ENCODE peak calls at places on chromosomes 13 and 19, in five cellular contexts. Z, I, R, G and H are unnamed samples.

GRCh38 chr13:112643759-112644459 is 45.9 kb upstream of the ATP11A start:
- DNase-seq in I (no peak), R (no peak), G (peak), Z (no peak), H (no peak)

GRCh38 chr19:38434549-38435051 is 1.1 kb downstream of the RYR1 start:
- DNase-seq in G (no peak), R (no peak), Z (peak), I (peak), H (no peak)

GRCh38 chr13:92103673-92104296 is 705.4 kb downstream of the GPC5 start:
- DNase-seq in R (no peak), G (no peak), Z (no peak), I (no peak), H (no peak)

GRCh38 chr19:2805991-2806649 is 13.5 kb upstream of the ZNF554 start:
- DNase-seq in Z (no peak), I (no peak), G (no peak), R (no peak), H (no peak)

GRCh38 chr19:44212865-44213346 is 574 bp downstream of the ZNF227 start:
- DNase-seq in G (peak), I (peak), Z (no peak), R (no peak), H (peak)

GRCh38 chr13:89977203-89977602 is 1370.3 kb upstream of the MIR17HG start:
- DNase-seq in R (no peak), G (no peak), Z (no peak), I (no peak), H (no peak)

GRCh38 chr19:38655148-38655824 is 7.8 kb downstream of the ACTN4 start:
- DNase-seq in Z (no peak), G (no peak), R (no peak), I (no peak), H (no peak)

GRCh38 chr13:55229906-55230569 is 1910.7 kb upstream of the PRR20A start:
- DNase-seq in Z (no peak), I (no peak), R (no peak), G (no peak), H (no peak)

GRCh38 chr13:38635030-38635429 is 51.8 kb upstream of the FREM2 start:
- DNase-seq in I (no peak), G (no peak), Z (no peak), R (no peak), H (no peak)

GRCh38 chr19:3304871-3305423 is 61.4 kb upstream of the NFIC start:
- DNase-seq in Z (peak), I (peak), G (peak), R (peak), H (peak)

GRCh38 chr19:48970923-48971395 is 5.8 kb downstream of the FTL start:
- DNase-seq in R (no peak), G (peak), I (peak), Z (peak), H (peak)

GRCh38 chr19:1269065-1269477 is at the start of gene CIRBP:
- DNase-seq in Z (peak), R (peak), G (peak), I (peak), H (peak)

GRCh38 chr13:113588394-113589111 is 4.0 kb downstream of the TFDP1 start:
- DNase-seq in Z (peak), R (no peak), I (no peak), G (no peak), H (no peak)

GRCh38 chr19:45297674-45298073 is 25.0 kb downstream of the CKM start:
- DNase-seq in Z (no peak), R (no peak), I (no peak), G (no peak), H (no peak)

GRCh38 chr13:50196118-50196517 is 180.9 kb downstream of the KCNRG start:
- DNase-seq in R (no peak), Z (no peak), I (no peak), G (no peak), H (no peak)

GRCh38 chr13:99639126-99639525 is 137.9 kb downstream of the TM9SF2 start:
- DNase-seq in Z (no peak), I (no peak), G (no peak), R (no peak), H (no peak)

GRCh38 chr13:113298001-113298945 is 1.2 kb downstream of the LAMP1 start:
- DNase-seq in R (no peak), I (peak), G (no peak), Z (no peak), H (no peak)

GRCh38 chr19:29680937-29681336 is 15.7 kb downstream of the PLEKHF1 start:
- DNase-seq in G (no peak), Z (no peak), I (no peak), R (no peak), H (no peak)

GRCh38 chr19:10087296-10088061 is 1.4 kb downstream of the SHFL start:
- DNase-seq in R (no peak), I (no peak), Z (no peak), G (no peak), H (no peak)

GRCh38 chr13:50798923-50799322 is 44.6 kb downstream of the DLEU7 start:
- DNase-seq in I (no peak), G (no peak), Z (no peak), R (no peak), H (no peak)

GRCh38 chr13:98794498-98794897 is 42.0 kb upstream of the SLC15A1 start:
- DNase-seq in G (no peak), R (no peak), Z (peak), I (no peak), H (no peak)

GRCh38 chr19:7783991-7784421 is 21.0 kb downstream of the CLEC4M start:
- DNase-seq in R (no peak), Z (no peak), G (peak), I (no peak), H (peak)

GRCh38 chr13:113139580-113139979 is 17.0 kb downstream of the F10 start:
- DNase-seq in Z (no peak), R (no peak), G (peak), I (no peak), H (no peak)

GRCh38 chr19:5547881-5548280 is 19.9 kb downstream of the TINCR start:
- DNase-seq in R (no peak), I (peak), Z (peak), G (peak), H (peak)

GRCh38 chr13:44249439-44249838 is 124.2 kb upstream of the SERP2 start:
- DNase-seq in Z (no peak), G (no peak), I (no peak), R (no peak), H (no peak)

GRCh38 chr19:38666662-38667448 is 19.4 kb downstream of the ACTN4 start:
- DNase-seq in R (no peak), Z (no peak), I (no peak), G (no peak), H (no peak)

GRCh38 chr13:20424959-20425358 is 100.7 kb downstream of the CRYL1 start:
- DNase-seq in R (no peak), G (no peak), Z (no peak), I (no peak), H (no peak)

GRCh38 chr19:2867025-2867991 is at the start of gene ZNF556:
- DNase-seq in G (peak), I (peak), R (no peak), Z (no peak), H (no peak)

GRCh38 chr19:39671739-39672363 is 16.1 kb downstream of the LGALS16 start:
- DNase-seq in R (no peak), I (no peak), Z (peak), G (peak), H (peak)

GRCh38 chr13:50141660-50142010 is 126.4 kb downstream of the KCNRG start:
- DNase-seq in I (no peak), G (no peak), Z (no peak), R (no peak), H (no peak)

GRCh38 chr13:26037302-26037701 is 14.5 kb downstream of the SHISA2 start:
- DNase-seq in R (no peak), G (no peak), I (peak), Z (peak), H (peak)

GRCh38 chr13:26220575-26220974 is 1.5 kb downstream of the RNF6 start:
- DNase-seq in I (no peak), G (no peak), R (no peak), Z (no peak), H (no peak)

GRCh38 chr13:73757471-73758233 is 376.6 kb downstream of the KLF12 start:
- DNase-seq in I (no peak), R (no peak), Z (no peak), G (no peak), H (no peak)

DNA sequence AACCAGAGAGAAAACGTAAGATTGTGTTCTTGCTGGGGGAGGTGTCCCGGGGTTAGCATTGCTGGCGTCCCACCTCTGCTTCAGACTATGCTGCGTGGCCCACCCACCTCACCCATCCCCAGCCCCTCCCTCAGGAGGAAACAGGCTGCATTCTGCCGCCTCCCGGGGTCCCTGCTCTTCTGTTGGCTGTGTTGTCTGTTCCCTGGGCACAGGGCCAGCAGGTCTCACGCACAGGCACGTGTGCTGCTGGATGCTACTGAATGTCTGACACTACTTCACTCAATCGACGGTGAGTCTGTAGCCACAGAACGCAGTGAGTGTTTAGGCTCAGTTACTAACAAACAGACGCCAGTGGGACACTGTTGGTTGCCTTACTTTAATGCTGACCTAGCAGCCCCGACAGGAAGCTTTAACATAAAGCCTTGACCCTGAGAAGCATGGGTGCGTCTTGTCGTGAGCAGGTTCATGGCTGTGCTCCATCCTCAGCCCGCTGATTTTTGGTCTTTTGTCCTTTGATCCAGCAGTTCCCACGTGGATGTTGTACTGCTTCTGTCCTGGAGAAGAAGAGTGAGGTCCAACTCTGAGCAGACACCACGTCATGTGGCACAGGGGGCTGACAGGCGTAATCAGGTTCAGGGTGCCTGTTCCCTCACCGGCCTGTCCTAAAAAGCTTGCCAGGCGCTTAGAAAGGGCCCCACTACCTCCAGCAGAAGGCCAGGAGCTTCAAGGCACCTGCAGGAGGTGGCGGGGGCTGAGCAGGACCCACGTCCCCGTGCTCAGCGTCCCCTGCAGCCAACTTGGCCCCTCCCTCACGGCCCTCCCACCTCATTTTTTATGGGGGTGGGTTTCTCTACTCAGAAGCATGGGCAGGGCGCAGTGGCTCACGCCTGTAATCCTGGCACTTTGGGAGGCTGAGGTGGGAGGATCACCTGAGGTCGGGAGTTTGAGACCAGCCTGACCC is 26.0 kb downstream of the NAXD start:
- DNase-seq in G (no peak), I (no peak), R (no peak), Z (no peak), H (no peak)
- TF ChIP-seq HDAC2 in G (no peak), I (no peak), R (no peak), Z (no peak), H (no peak)

DNA sequence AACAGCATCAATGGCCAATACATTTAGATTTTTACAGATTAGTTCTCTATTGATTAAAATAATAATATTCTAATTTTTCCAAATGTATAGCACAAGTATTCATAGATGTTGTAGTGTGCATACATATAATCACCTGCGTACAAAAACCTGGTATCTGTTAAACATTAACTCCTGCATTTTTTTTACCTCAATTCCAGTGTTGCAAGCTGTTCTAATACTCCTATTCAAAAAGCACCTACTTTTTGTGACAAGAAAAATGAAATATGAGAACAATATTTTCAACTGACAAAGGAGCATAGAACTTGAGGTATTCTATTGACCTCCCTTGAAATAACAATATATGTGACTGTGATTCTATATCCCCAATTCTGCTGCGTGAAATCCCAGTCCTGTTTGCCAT is 422.9 kb upstream of the PCDH20 start:
- DNase-seq in I (no peak), G (no peak), Z (no peak), R (no peak), H (no peak)
- TF ChIP-seq HDAC2 in I (no peak), G (no peak), Z (no peak), R (no peak), H (no peak)

GRCh38 chr19:14089662-14090508 is 666 bp downstream of the SAMD1 start:
- DNase-seq in I (peak), Z (peak), R (no peak), G (no peak), H (no peak)
- TF ChIP-seq HDAC2 in I (no peak), Z (no peak), R (no peak), G (no peak), H (no peak)

DNA sequence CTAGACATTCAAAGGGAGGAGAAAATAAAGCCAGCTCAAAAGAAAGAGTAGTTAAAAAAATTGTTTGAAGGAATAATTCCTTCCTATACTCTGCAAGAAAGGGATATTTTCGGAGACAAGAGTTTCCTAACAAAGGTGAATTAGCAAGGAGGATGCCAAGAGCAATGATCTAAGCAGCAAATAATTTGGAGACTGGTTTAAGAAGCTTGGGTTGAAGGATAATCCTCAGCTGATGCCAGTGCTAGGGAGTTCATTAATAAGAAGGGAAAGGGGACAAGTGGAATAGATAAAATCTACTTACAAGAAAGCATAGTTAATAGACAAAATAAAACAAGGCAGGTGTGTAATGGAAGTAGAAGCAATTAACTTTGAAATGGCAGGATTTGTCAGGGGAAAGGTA is 372.3 kb downstream of the NDFIP2 start:
- DNase-seq in Z (no peak), G (no peak), R (no peak), I (no peak), H (no peak)
- TF ChIP-seq HDAC2 in Z (no peak), G (no peak), R (no peak), I (no peak), H (no peak)

DNA sequence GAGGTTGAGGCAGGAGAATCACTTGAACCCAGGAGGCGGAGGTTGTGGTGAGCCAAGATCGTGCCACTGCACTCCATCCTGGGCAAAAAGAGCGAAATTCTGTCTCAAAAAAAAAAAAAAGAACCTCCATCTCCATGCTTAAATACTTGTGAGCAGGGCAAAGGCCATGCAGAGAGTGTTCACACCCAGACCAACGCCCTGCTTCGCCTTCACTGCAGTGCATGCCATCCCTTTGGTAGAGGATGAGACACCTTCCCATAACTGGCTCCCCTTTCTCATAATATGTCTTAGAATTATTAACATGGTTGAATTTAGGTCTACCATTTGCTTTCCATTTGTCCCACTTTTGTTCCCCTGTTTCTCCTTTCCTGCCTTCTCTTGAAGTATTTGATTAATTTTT is 15.4 kb downstream of the BBC3 start:
- DNase-seq in Z (no peak), R (no peak), G (no peak), I (no peak), H (no peak)
- TF ChIP-seq HDAC2 in Z (no peak), R (no peak), G (no peak), I (no peak), H (no peak)

GRCh38 chr19:41755328-41755913 is at the start of gene CEACAM6:
- DNase-seq in Z (no peak), G (no peak), R (no peak), I (no peak), H (no peak)

GRCh38 chr19:41753159-41753558 is 2.2 kb upstream of the CEACAM6 start:
- DNase-seq in I (peak), Z (peak), G (peak), R (no peak), H (peak)

GRCh38 chr19:41753936-41754529 is 1.3 kb upstream of the CEACAM6 start:
- DNase-seq in I (peak), Z (peak), G (peak), R (no peak), H (peak)

GRCh38 chr19:41758846-41759245 is 3.5 kb downstream of the CEACAM6 start:
- DNase-seq in Z (no peak), R (no peak), G (no peak), I (no peak), H (no peak)

DNA sequence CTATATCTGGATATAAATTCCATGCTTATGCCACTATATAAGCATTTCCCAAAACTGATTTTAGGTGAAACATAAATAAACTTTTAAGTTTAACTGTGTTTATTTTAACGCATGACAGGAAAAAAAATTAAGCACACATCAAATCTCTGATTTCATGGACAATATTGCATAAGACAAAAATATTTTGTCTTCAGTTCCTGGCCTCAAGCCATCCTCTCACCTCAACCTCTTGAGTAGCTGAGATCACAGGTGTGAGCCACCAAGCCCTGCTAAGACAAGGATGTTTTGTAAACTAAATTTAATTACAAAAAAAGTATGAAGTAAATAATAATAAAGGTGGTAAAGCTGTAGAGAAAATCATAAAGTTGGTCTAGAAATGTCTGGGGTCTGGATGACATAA is 734 bp upstream of the CEACAM6 start:
- DNase-seq in Z (no peak), I (no peak), R (no peak), G (no peak), H (no peak)
- TF ChIP-seq HDAC2 in Z (no peak), I (no peak), R (no peak), G (no peak), H (no peak)

GRCh38 chr13:21735621-21736401 is 64.9 kb downstream of the FGF9 start:
- DNase-seq in Z (no peak), I (no peak), R (no peak), G (no peak), H (no peak)

GRCh38 chr13:21733475-21734311 is 62.8 kb downstream of the FGF9 start:
- DNase-seq in R (no peak), I (no peak), G (no peak), Z (no peak), H (no peak)

GRCh38 chr13:21734961-21735360 is 64.1 kb downstream of the FGF9 start:
- DNase-seq in R (no peak), I (no peak), G (no peak), Z (no peak), H (no peak)

DNA sequence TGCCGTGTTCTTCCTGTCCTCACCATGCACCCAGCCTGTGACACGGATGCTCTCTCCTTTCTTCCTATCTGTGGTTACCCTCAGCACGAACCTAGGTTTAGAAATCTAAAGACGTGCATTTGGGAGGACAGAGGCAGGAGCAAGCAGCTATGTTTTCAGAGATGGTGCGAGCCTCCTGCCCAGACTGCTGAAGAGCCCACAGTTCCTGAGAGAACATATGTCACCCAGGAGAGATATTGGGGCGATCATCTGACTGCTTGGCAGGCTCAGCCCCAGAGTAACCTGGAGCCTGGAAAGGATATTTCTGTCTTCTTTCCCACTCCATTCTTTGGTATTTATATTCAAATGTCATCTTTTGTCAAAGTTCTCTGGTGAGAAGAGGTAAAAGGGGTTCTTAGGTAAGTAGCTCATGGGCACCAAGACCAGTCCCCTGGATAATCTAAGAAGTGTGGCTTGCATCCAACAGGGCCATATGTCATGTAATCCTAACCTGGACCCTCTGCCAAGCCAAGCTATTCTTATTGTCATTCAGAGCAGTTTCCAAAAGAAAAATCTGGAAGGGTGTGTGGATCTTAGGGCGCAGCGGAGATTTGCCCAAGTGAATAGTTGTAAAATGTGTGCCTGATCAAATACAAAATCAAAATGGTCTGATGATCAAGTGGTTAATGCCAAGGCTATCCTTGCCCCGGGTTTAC is 59.5 kb downstream of the FGF9 start:
- DNase-seq in Z (no peak), I (no peak), G (no peak), R (no peak), H (no peak)
- TF ChIP-seq HDAC2 in Z (no peak), I (no peak), G (no peak), R (no peak), H (no peak)